ENCODE peak calls at places on chromosome 2, in six cellular contexts. A, Y, B, S, R and C are unnamed samples. For H3K27me3 and H3K9me3, the result is how much of the 10 kb centered on the place peaks cover.

GRCh38 chr2:37625156-37625555 is 46.3 kb downstream of the CDC42EP3 start:
- DNase-seq in A (no peak), Y (no peak), B (no peak), S (no peak), R (no peak), C (no peak)

GRCh38 chr2:47225061-47225783 is 70.1 kb upstream of the STPG4 start:
- DNase-seq in A (no peak), Y (no peak), B (no peak), S (no peak), R (no peak), C (peak)

GRCh38 chr2:175430236-175430635 is 248.7 kb upstream of the ATP5MC3 start:
- DNase-seq in A (no peak), Y (no peak), B (no peak), S (no peak), R (no peak), C (no peak)

GRCh38 chr2:196182439-196183171 is 11.2 kb upstream of the STK17B start:
- DNase-seq in A (no peak), Y (no peak), B (peak), S (peak), R (no peak), C (no peak)

GRCh38 chr2:158743466-158743865 is 51.7 kb upstream of the DAPL1 start:
- DNase-seq in A (no peak), Y (no peak), B (no peak), S (no peak), R (no peak), C (no peak)

GRCh38 chr2:169702979-169703378 is 8.7 kb downstream of the PHOSPHO2 start:
- DNase-seq in A (no peak), Y (no peak), B (no peak), S (no peak), R (no peak), C (no peak)

GRCh38 chr2:168343586-168343985 is 96.2 kb upstream of the STK39 start:
- DNase-seq in A (no peak), Y (no peak), B (no peak), S (no peak), R (no peak), C (no peak)

GRCh38 chr2:3238951-3239841 is 138.4 kb downstream of the EIPR1 start:
- DNase-seq in A (no peak), Y (no peak), B (peak), S (peak), R (no peak), C (no peak)

GRCh38 chr2:108575132-108575966 is 41.1 kb downstream of the LIMS1 start:
- DNase-seq in A (no peak), Y (no peak), B (no peak), S (no peak), R (no peak), C (no peak)

GRCh38 chr2:119169717-119170116 is 11.2 kb upstream of the C1QL2 start:
- DNase-seq in A (no peak), Y (no peak), B (no peak), S (no peak), R (no peak), C (no peak)

GRCh38 chr2:222568866-222569265 is 87.0 kb downstream of the FARSB start:
- DNase-seq in A (no peak), Y (no peak), B (no peak), S (no peak), R (no peak), C (peak)

GRCh38 chr2:153416071-153416470 is 62.5 kb downstream of the RPRM start:
- DNase-seq in A (no peak), Y (no peak), B (no peak), S (no peak), R (no peak), C (no peak)

GRCh38 chr2:231655494-231656408 is 52.6 kb upstream of the PTMA start:
- DNase-seq in A (no peak), Y (no peak), B (no peak), S (no peak), R (no peak), C (no peak)

GRCh38 chr2:17422066-17422465 is 96.2 kb downstream of the RAD51AP2 start:
- DNase-seq in A (no peak), Y (no peak), B (no peak), S (no peak), R (no peak), C (no peak)

GRCh38 chr2:110106642-110107041 is 9.0 kb downstream of the MALL start:
- DNase-seq in A (no peak), Y (no peak), B (no peak), S (no peak), R (no peak), C (no peak)

GRCh38 chr2:216560695-216561370 is 62.2 kb downstream of the RPL37A start:
- DNase-seq in A (no peak), Y (no peak), B (no peak), S (no peak), R (no peak), C (no peak)

GRCh38 chr2:241788572-241788971 is 11.9 kb downstream of the GAL3ST2 start:
- DNase-seq in A (no peak), Y (no peak), B (no peak), S (peak), R (no peak), C (no peak)

GRCh38 chr2:200226652-200227426 is 79.7 kb upstream of the SPATS2L start:
- DNase-seq in A (no peak), Y (no peak), B (no peak), S (no peak), R (no peak), C (peak)

GRCh38 chr2:225824748-225825449 is 425.4 kb downstream of the NYAP2 start:
- DNase-seq in A (no peak), Y (no peak), B (no peak), S (no peak), R (no peak), C (no peak)

GRCh38 chr2:57954020-57954419 is 92.6 kb upstream of the VRK2 start:
- DNase-seq in A (no peak), Y (no peak), B (no peak), S (no peak), R (no peak), C (no peak)

GRCh38 chr2:229416116-229416694 is 145.1 kb upstream of the PID1 start:
- DNase-seq in A (no peak), Y (no peak), B (no peak), S (no peak), R (no peak), C (peak)

GRCh38 chr2:12796617-12797016 is 79.9 kb downstream of the TRIB2 start:
- DNase-seq in A (no peak), Y (no peak), B (no peak), S (no peak), R (no peak), C (peak)

GRCh38 chr2:84904717-84905174 is 710 bp upstream of the TMSB10 start:
- DNase-seq in A (no peak), Y (no peak), B (no peak), S (peak), R (no peak), C (peak)

GRCh38 chr2:200380833-200381542 is 74.5 kb downstream of the SPATS2L start:
- DNase-seq in A (no peak), Y (no peak), B (no peak), S (no peak), R (no peak), C (no peak)

GRCh38 chr2:3739313-3739712 is 35.9 kb downstream of the DCDC2C start:
- DNase-seq in A (no peak), Y (no peak), B (no peak), S (no peak), R (no peak), C (no peak)

GRCh38 chr2:38465789-38466127 is 88.7 kb upstream of the ATL2 start:
- DNase-seq in A (peak), Y (no peak), B (no peak), S (peak), R (no peak), C (no peak)

GRCh38 chr2:228613133-228613532 is 431.6 kb upstream of the SPHKAP start:
- DNase-seq in A (no peak), Y (no peak), B (no peak), S (no peak), R (no peak), C (no peak)

GRCh38 chr2:37026050-37026449 is 58.1 kb downstream of the HEATR5B start:
- DNase-seq in A (no peak), Y (no peak), B (no peak), S (peak), R (no peak), C (no peak)

GRCh38 chr2:112996635-112997034 is 8.6 kb upstream of the IL36A start:
- DNase-seq in A (peak), Y (no peak), B (peak), S (peak), R (no peak), C (no peak)

GRCh38 chr2:47065771-47066380 is 89.2 kb downstream of the STPG4 start:
- DNase-seq in A (no peak), Y (no peak), B (no peak), S (no peak), R (no peak), C (no peak)

GRCh38 chr2:24874025-24874424 is 46.0 kb downstream of the ADCY3 start:
- DNase-seq in A (no peak), Y (no peak), B (no peak), S (no peak), R (no peak), C (no peak)

GRCh38 chr2:45190481-45190880 is 181.2 kb upstream of the SIX2 start:
- DNase-seq in A (no peak), Y (no peak), B (no peak), S (no peak), R (no peak), C (no peak)

GRCh38 chr2:7672027-7672684 is 754.9 kb downstream of the RNF144A start:
- DNase-seq in A (peak), Y (peak), B (peak), S (peak), R (no peak), C (peak)

GRCh38 chr2:30862054-30862651 is 54.9 kb upstream of the CAPN13 start:
- DNase-seq in A (peak), Y (peak), B (peak), S (peak), R (no peak), C (peak)

GRCh38 chr2:30979822-30980245 is 158.4 kb downstream of the GALNT14 start:
- DNase-seq in A (no peak), Y (no peak), B (no peak), S (no peak), R (no peak), C (peak)

GRCh38 chr2:74441111-74441689 is 537 bp downstream of the RTKN start:
- DNase-seq in A (no peak), Y (peak), B (no peak), S (no peak), R (no peak), C (no peak)

GRCh38 chr2:170247882-170248393 is 70.0 kb downstream of the MYO3B start:
- DNase-seq in A (no peak), Y (no peak), B (no peak), S (no peak), R (no peak), C (no peak)

GRCh38 chr2:128786800-128787478 is 468.3 kb upstream of the HS6ST1 start:
- DNase-seq in A (no peak), Y (peak), B (no peak), S (no peak), R (peak), C (no peak)

GRCh38 chr2:26954135-26954534 is 16.3 kb upstream of the MAPRE3 start:
- DNase-seq in A (no peak), Y (no peak), B (no peak), S (no peak), R (no peak), C (no peak)

GRCh38 chr2:26957041-26957440 is 13.4 kb upstream of the MAPRE3 start:
- DNase-seq in A (no peak), Y (no peak), B (no peak), S (no peak), R (no peak), C (no peak)

GRCh38 chr2:26961603-26962184 is 8.7 kb upstream of the MAPRE3 start:
- DNase-seq in A (peak), Y (peak), B (peak), S (peak), R (no peak), C (peak)

GRCh38 chr2:26959320-26959719 is 11.1 kb upstream of the MAPRE3 start:
- DNase-seq in A (no peak), Y (no peak), B (no peak), S (no peak), R (no peak), C (no peak)

DNA sequence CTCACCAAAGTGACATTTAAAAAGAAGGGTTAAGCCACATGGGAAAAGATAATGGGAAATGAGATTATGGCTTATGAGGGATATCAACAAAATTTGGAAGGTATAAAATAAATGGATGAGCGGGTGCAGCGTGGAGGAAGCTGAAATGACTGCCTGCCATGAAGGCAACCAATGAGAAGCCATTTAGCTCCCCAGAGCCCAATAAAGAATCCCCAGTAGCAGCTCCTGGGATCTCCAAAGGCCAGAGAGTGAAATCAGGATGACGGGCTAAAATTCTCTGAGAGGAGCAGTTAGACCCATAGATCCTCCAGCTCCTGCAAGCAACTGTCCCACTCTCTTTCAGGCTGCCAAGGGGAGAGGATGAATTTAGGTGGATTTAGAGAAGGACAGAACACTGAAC is 12.9 kb upstream of the MAPRE3 start:
- DNase-seq in A (no peak), Y (no peak), B (no peak), S (no peak), R (no peak), C (no peak)
- H3K27me3 ChIP-seq in A (under half), Y (under half), B (under half), S (under half), R (under half), C (half or more)

DNA sequence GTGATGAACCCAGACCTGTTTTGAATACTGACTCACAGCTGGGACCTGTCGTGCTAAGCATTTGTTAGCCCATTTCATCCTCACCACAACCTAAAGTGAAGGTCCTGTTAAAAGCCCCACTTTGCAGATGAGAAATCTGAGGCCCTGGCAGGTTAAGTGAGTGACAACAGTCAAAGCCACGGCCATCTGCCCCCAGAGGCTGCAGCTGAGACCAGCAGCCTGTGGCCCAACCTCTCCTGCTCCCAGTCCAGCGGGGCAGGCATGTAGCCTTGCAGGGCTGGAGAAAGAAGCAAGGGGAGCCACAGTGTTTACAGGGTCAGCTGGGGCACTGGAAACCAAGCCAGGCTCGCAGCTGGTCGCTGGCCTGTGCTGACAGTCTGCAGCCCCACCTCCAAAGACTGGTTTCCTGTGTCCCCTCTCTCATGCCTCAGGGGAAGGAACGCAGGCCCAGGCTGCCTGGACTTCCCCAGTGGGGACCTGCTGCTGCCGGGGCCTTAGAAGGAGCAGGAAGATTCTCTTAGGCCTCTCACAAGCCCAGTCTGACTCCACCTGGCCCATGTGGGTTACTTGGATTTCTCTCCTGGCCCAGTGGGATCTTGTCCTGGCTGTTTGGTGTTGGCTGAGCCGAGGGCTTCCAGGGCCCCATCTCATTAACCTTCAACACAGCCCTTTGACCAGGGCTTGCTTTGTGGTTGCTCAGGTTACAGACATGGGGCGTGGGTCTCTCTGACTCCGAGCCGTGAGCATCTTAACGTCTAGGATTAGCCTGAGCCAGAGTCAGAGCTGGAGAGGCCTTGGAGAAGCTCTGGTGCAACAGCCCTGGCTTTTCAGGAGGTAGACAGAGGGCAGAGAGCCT is 1.7 kb downstream of the INPP5D start:
- DNase-seq in A (no peak), Y (no peak), B (peak), S (peak), R (no peak), C (peak)
- H3K4me3 ChIP-seq in A (peak), Y (no peak), B (peak), S (peak), R (peak), C (peak)

DNA sequence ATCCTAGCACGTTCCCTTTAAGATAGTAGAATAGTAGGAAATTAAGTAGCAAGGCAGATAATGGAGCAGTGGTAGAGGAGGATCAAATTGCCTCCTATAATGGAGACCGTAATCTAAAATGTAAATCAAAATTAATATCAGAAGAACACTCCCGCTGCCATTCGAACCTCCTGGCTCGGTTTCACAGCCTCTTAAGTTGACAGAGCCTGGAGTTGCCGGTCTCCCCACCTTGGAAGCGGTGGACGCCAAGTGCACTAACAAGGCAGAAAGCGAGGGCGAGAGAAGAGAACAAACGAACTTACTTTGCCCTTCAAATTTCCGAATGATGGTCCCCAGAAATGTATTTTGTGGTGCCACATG is 446 bp downstream of the KCNH7 start:
- DNase-seq in A (no peak), Y (no peak), B (no peak), S (no peak), R (no peak), C (no peak)
- H3K9me3 ChIP-seq in A (under half), Y (under half), B (under half), S (under half), R (under half), C (under half)

DNA sequence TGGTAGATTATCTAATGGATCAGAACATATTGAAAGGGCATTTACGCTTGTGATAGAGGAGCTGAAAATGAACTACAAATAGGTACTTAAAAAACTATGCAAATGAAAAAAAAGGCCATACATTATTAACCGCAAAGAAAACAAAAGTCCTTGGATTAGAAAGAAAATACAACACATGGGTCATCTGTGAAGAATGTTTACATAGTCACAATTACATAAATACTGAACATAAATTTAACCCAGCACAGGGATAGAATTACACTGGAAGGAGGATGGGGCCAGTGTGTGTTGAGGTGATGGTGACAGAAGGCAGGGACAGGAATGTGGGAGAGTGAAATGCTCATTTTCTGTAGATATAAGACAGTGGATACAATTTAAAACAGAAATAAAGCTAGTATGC is 6.6 kb downstream of the NTSR2 start:
- DNase-seq in A (no peak), Y (no peak), B (no peak), S (no peak), R (no peak), C (no peak)
- H3K27me3 ChIP-seq in A (under half), Y (under half), B (under half), S (under half), R (under half), C (half or more)

GRCh38 chr2:69384618-69385081 is 2.4 kb downstream of the GFPT1 start:
- DNase-seq in A (no peak), Y (no peak), B (no peak), S (no peak), R (no peak), C (no peak)

GRCh38 chr2:69383178-69383812 is 3.7 kb downstream of the GFPT1 start:
- DNase-seq in A (no peak), Y (no peak), B (no peak), S (no peak), R (no peak), C (no peak)

GRCh38 chr2:69381337-69381737 is 5.7 kb downstream of the GFPT1 start:
- DNase-seq in A (no peak), Y (no peak), B (no peak), S (no peak), R (no peak), C (no peak)

GRCh38 chr2:69380072-69380917 is 6.7 kb downstream of the GFPT1 start:
- DNase-seq in A (no peak), Y (no peak), B (no peak), S (no peak), R (no peak), C (no peak)

DNA sequence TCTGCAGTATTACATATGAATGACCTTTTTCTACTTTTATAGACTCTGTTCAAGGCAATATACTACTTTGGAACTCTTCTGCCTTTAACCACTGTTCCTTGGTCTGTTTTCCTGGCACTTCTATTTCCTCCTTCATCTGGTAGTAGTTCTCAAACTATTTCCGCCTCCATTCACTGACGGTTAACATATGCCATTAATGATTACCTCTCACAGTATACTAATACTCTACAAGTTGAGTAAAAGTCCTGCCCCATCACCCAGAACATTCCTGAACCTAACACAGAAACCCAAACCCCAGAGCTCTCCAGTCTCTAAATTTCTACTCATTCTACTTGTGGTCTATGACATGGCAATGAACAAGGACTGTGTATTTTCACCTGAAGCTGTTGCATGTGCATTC is 4.5 kb downstream of the GFPT1 start:
- DNase-seq in A (no peak), Y (no peak), B (no peak), S (no peak), R (no peak), C (no peak)
- H3K4me3 ChIP-seq in A (no peak), Y (no peak), B (no peak), S (peak), R (no peak), C (no peak)